ENCODE peak calls at places on chromosome 3, in five cellular contexts. U, P, W, V and J are unnamed samples.

GRCh38 chr3:155079795-155080546 is at the start of gene MME:
- DNase-seq in P (peak; percentile 58), W (peak; percentile 18), V (no peak), U (peak; percentile 80), J (peak; percentile 92)

GRCh38 chr3:41684802-41685740 is 276.8 kb downstream of the ULK4 start:
- DNase-seq in W (no peak), U (peak; percentile 36), P (no peak), V (no peak), J (no peak)

GRCh38 chr3:129549006-129549800 is 6.2 kb downstream of the H1-8 start:
- DNase-seq in U (peak; percentile 31), W (no peak), V (no peak), P (peak; percentile 7), J (no peak)

GRCh38 chr3:98388147-98388546 is 2.3 kb upstream of the OR5K3 start:
- DNase-seq in P (no peak), W (no peak), U (no peak), V (no peak), J (no peak)

GRCh38 chr3:79415351-79415750 is 352.4 kb downstream of the ROBO1 start:
- DNase-seq in P (no peak), V (no peak), W (no peak), U (peak; percentile 0), J (no peak)

GRCh38 chr3:33392703-33393125 is 47.5 kb downstream of the UBP1 start:
- DNase-seq in W (no peak), V (no peak), U (peak; percentile 85), P (no peak), J (no peak)

GRCh38 chr3:123352134-123352554 is 96.7 kb downstream of the ADCY5 start:
- DNase-seq in P (no peak), W (no peak), U (no peak), V (peak; percentile 75), J (no peak)

GRCh38 chr3:186121968-186122367 is 13.1 kb upstream of the ETV5 start:
- DNase-seq in P (no peak), U (no peak), V (no peak), W (no peak), J (no peak)

GRCh38 chr3:10085738-10086137 is 22.3 kb downstream of the FANCD2OS start:
- DNase-seq in W (no peak), P (no peak), U (no peak), V (no peak), J (no peak)

GRCh38 chr3:14145236-14145635 is 20.4 kb downstream of the TMEM43 start:
- DNase-seq in P (no peak), U (peak; percentile 42), V (no peak), W (no peak), J (no peak)

GRCh38 chr3:59192473-59192872 is 142.6 kb upstream of the CFAP20DC start:
- DNase-seq in V (no peak), P (no peak), U (peak; percentile 75), W (no peak), J (no peak)

DNA sequence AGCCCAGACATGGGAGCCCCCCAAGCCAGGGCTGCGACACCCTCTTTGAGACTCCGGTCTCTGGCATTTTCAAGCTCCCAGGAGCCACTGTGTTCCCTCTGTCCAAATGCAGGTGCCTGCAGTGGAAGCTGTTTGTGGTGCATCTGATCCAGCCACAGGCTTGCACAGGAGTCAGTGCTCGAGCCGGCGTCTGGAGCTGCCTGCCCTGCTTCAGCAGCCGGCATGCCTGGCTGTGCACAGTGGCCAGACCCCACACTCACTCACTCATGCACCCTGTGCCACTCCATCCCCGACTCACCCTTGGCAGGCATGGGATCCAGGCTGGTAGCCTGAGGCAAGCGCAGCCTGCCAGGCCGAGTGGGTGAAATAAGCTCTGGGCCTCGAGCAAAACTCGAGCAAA is 555.0 kb upstream of the CCDC54 start:
- DNase-seq in V (no peak), W (no peak), P (no peak), U (no peak), J (no peak)
- TF ChIP-seq CTCF in V (no peak), W (no peak), P (no peak), U (no peak), J (no peak)

DNA sequence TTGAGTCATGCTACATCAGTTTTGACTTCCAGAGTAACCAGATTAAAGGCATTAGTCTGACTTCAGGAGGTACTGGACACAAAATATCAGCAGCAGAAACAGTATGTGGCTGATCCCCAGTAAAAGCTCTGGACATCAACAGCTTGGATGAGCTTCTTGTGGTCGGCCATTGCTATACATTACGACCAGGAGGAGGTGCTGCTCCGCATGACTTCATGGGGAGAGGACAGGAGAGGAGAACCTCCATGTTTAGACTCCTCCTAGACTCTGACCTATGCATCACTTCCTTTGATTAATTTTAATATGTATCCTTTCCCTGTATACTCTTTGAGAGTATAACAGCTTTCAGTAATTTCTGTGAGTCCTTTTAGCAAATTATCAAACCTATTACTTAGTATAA is 285.6 kb upstream of the ARHGEF26 start:
- DNase-seq in W (no peak), U (no peak), P (no peak), V (no peak), J (no peak)
- TF ChIP-seq CTCF in W (no peak), U (no peak), P (no peak), V (no peak), J (no peak)

DNA sequence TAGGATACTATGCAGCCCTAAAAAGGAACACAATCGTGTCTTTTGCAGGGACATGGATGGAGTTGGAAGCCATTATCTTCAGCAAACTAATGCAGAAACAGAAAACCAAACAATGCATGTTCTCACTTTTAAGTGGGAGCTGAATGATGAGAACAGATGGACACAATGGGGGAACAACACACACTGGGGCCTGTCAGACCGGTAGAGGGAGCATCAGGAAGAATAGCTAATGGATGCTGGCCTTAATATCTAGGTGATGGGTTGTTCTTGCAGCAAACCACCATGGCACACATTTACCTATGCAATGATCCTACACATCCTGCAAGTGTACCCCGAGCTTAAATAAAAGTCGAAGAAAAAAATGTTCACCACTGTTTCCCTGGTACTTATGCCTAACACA is 17.5 kb downstream of the SENP7 start:
- DNase-seq in W (no peak), V (no peak), U (no peak), P (no peak), J (no peak)
- TF ChIP-seq CTCF in W (no peak), V (no peak), U (no peak), P (no peak), J (no peak)

GRCh38 chr3:88180398-88180999 is 30.7 kb downstream of the C3orf38 start:
- DNase-seq in V (no peak), U (peak; percentile 54), P (no peak), W (no peak), J (no peak)
- TF ChIP-seq CTCF in V (no peak), U (peak; percentile 66), P (no peak), W (no peak), J (no peak)